ENCODE peak calls at places on chromosomes 5 and 9, in four cellular contexts. Y is neural progenitor cell, G is hepatocyte, J is fibroblast of lung. A is an unnamed sample.

GRCh38 chr5:157575096-157575872 is at the start of gene ADAM19:
- DNase-seq in Y (peak), G (peak), J (peak), A (peak)

GRCh38 chr5:45521067-45521466 is 175.1 kb downstream of the HCN1 start:
- DNase-seq in Y (peak), G (peak), J (peak), A (peak)

GRCh38 chr9:133715866-133716563 is 22.1 kb downstream of the SARDH start:
- DNase-seq in Y (peak), G (peak), J (peak), A (peak)

GRCh38 chr5:1974501-1975405 is 92.0 kb upstream of the IRX4 start:
- DNase-seq in Y (no peak), G (no peak), J (no peak), A (no peak)

GRCh38 chr5:34803974-34804373 is 35.0 kb upstream of the TTC23L start:
- DNase-seq in Y (no peak), G (no peak), J (peak), A (no peak)

GRCh38 chr5:10018670-10019069 is 231.0 kb downstream of the ATPSCKMT start:
- DNase-seq in Y (no peak), G (peak), J (peak), A (peak)

GRCh38 chr5:93072831-93073459 is 508.1 kb downstream of the NR2F1-AS1 start:
- DNase-seq in Y (no peak), G (no peak), J (peak), A (peak)

GRCh38 chr5:78698218-78698751 is 49.7 kb upstream of the LHFPL2 start:
- DNase-seq in Y (no peak), G (no peak), J (peak), A (peak)

GRCh38 chr9:135253305-135254004 is 166.0 kb downstream of the OLFM1 start:
- DNase-seq in Y (peak), G (peak), J (no peak), A (no peak)

GRCh38 chr9:105651806-105652205 is 10.5 kb upstream of the TAL2 start:
- DNase-seq in Y (peak), G (no peak), J (no peak), A (no peak)

GRCh38 chr5:14268236-14268701 is 125.1 kb downstream of the TRIO start:
- DNase-seq in Y (no peak), G (peak), J (peak), A (peak)

GRCh38 chr5:96176022-96176421 is 214.4 kb upstream of the ELL2 start:
- DNase-seq in Y (no peak), G (no peak), J (no peak), A (peak)

GRCh38 chr9:95366731-95367325 is 49.3 kb upstream of the FANCC start:
- DNase-seq in Y (peak), G (no peak), J (no peak), A (peak)

GRCh38 chr9:121354141-121354540 is 15.9 kb downstream of the STOM start:
- DNase-seq in Y (no peak), G (no peak), J (no peak), A (no peak)

GRCh38 chr9:90802534-90802933 is 915 bp downstream of the SYK start:
- DNase-seq in Y (no peak), G (no peak), J (no peak), A (no peak)

GRCh38 chr9:90801175-90801506 is 478 bp upstream of the SYK start:
- DNase-seq in Y (no peak), G (no peak), J (no peak), A (no peak)

GRCh38 chr9:90801507-90802289 is at the start of gene SYK:
- DNase-seq in Y (peak), G (peak), J (no peak), A (no peak)

GRCh38 chr9:90805006-90805993 is 3.7 kb downstream of the SYK start:
- DNase-seq in Y (no peak), G (no peak), J (no peak), A (no peak)

GRCh38 chr9:90803860-90804593 is 2.4 kb downstream of the SYK start:
- DNase-seq in Y (no peak), G (no peak), J (no peak), A (no peak)
- H3K4me2 ChIP-seq in Y (no peak), G (no peak), J (no peak), A (no peak)

DNA sequence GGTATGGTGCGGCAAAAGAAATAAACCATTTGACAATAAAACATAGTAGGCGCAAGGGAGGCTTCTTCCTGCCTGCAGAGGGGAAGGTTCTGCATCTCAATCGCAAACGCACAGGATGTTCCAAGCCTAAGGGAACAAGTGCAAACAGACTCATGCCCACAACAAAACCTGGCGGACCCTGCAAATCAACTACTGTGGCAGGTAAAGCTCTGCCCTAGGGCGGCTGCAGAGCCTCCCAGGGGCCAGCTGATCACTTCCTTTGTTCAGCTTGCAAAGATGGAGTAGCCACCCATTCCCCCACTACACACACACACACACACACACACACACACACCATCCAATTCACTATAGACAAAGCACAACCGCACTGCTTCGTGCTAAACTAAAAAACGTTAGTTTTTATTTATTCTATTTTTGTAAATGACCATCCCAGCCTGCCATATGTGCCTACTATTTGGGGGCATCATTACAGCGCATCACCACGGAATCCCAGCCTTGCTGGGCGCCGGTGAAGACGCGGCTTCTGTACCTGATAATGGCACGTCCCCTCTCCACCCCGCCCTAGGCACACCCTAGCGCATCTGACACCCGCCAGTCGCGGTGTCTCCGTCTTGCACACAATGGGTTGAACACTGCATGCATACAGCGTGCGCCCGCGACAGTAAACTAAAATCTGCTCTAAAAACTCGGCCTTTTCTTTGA is 57.6 kb downstream of the DPYSL3 start:
- DNase-seq in Y (peak), G (no peak), J (no peak), A (no peak)
- H3K27ac ChIP-seq in Y (peak), G (no peak), J (no peak), A (no peak)

DNA sequence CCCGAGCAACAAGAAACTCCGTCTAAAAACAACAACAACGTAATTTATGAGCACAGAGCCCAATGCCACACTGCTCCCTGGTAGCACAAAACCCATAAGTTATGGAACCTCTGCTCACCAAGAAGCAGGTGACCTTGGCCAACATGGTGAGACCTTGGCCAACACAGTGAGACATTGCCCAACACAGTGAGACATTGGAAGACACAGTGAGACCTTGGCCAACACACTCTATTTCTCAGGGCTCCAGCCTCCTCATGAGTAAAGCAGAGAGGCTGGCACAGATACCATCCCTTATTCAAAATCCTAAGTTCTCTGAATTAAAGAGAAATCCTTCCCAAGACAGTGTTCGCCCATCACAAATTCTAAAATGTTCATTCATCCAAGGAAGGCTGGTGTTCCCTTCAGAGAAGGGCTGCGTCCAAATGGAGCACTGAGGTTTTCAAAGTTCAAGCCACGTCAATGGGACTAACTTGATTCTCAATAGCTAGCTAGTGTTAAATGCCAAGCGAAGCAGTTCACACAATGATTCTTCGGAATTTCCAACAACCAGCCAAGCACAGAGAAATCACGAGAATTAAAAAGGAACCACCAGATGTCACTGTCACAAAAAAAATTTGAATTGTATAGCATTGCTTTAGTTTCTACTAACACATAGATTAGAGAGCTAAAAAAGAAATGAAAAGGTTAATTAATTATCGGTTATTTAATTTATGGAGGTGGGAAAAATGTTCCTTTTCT is 29.4 kb downstream of the TTC39B start:
- DNase-seq in Y (peak), G (no peak), J (peak), A (peak)
- TF ChIP-seq CTCF in Y (peak), G (peak), J (peak), A (peak)

GRCh38 chr5:85931220-85931619 is 686.5 kb upstream of the COX7C start:
- DNase-seq in Y (no peak), G (no peak), J (no peak), A (no peak)
- H3K4me2 ChIP-seq in Y (no peak), G (no peak), J (no peak), A (no peak)

GRCh38 chr9:7507026-7507425 is 292.6 kb downstream of the DMAC1 start:
- DNase-seq in Y (no peak), G (no peak), J (no peak), A (no peak)

GRCh38 chr9:7507539-7508251 is 291.9 kb downstream of the DMAC1 start:
- DNase-seq in Y (no peak), G (no peak), J (peak), A (no peak)

GRCh38 chr9:7510209-7510608 is 289.4 kb downstream of the DMAC1 start:
- DNase-seq in Y (no peak), G (no peak), J (peak), A (no peak)

GRCh38 chr9:7509586-7509985 is 290.0 kb downstream of the DMAC1 start:
- DNase-seq in Y (no peak), G (no peak), J (peak), A (no peak)
- H3K27ac ChIP-seq in Y (no peak), G (no peak), J (no peak), A (no peak)

GRCh38 chr5:134561871-134562296 is 36.4 kb downstream of the JADE2 start:
- DNase-seq in Y (peak), G (no peak), J (peak), A (peak)
- TF ChIP-seq CTCF in Y (peak), G (peak), J (peak), A (peak)